ENCODE peak calls at places on chromosomes 13 and 19, in six cellular contexts. E, Y, H, J, N and G are unnamed samples.
A peak's percentile ranks its signal among the peaks of the same experiment; 100 is the strongest.

GRCh38 chr13:99366075-99366987 is 59.1 kb upstream of the GPR183 start:
- DNase-seq in E (no peak), H (no peak), J (no peak), Y (no peak), N (no peak), G (no peak)

GRCh38 chr13:22103628-22104027 is 432.8 kb downstream of the FGF9 start:
- DNase-seq in E (no peak), N (no peak), J (no peak), H (no peak), Y (no peak), G (no peak)

GRCh38 chr19:10096615-10096963 is 5.9 kb downstream of the ANGPTL6 start:
- DNase-seq in J (no peak), E (peak; percentile 39), N (no peak), H (no peak), Y (no peak), G (no peak)

GRCh38 chr13:50787316-50788195 is 55.9 kb downstream of the DLEU7 start:
- DNase-seq in Y (no peak), J (no peak), H (no peak), E (no peak), N (no peak), G (no peak)

GRCh38 chr13:24851546-24851945 is 87.6 kb downstream of the RNF17 start:
- DNase-seq in Y (no peak), H (no peak), E (no peak), J (no peak), N (no peak), G (no peak)

GRCh38 chr19:10915511-10916091 is 12.8 kb downstream of the YIPF2 start:
- DNase-seq in J (no peak), N (no peak), Y (no peak), H (no peak), E (no peak), G (no peak)

GRCh38 chr13:99666146-99666805 is 165.0 kb downstream of the TM9SF2 start:
- DNase-seq in H (no peak), J (no peak), E (no peak), N (no peak), Y (no peak), G (no peak)

GRCh38 chr13:106520205-106521004 is 15.1 kb downstream of the EFNB2 start:
- DNase-seq in J (peak; percentile 24), Y (no peak), N (no peak), E (no peak), H (no peak), G (no peak)

GRCh38 chr13:97026759-97027555 is 32.7 kb upstream of the OXGR1 start:
- DNase-seq in Y (no peak), J (no peak), H (no peak), N (no peak), E (no peak), G (no peak)

GRCh38 chr13:110455444-110455843 is 106.1 kb downstream of the RAB20 start:
- DNase-seq in J (no peak), H (no peak), Y (no peak), N (no peak), E (no peak), G (no peak)

GRCh38 chr13:51687928-51688714 is 103.9 kb downstream of the WDFY2 start:
- DNase-seq in J (no peak), H (no peak), N (no peak), Y (no peak), E (no peak), G (no peak)

GRCh38 chr19:17829855-17830566 is 8.7 kb upstream of the INSL3 start:
- DNase-seq in Y (peak; percentile 70), J (peak; percentile 69), N (no peak), H (no peak), E (peak; percentile 33), G (no peak)

GRCh38 chr13:64718116-64718515 is 2512.0 kb downstream of the PCDH9 start:
- DNase-seq in Y (no peak), J (no peak), N (no peak), H (no peak), E (no peak), G (no peak)

GRCh38 chr13:64725492-64725891 is 2504.6 kb downstream of the PCDH9 start:
- DNase-seq in Y (no peak), J (no peak), E (no peak), N (no peak), H (no peak), G (no peak)

GRCh38 chr13:64723735-64724134 is 2506.4 kb downstream of the PCDH9 start:
- DNase-seq in N (no peak), J (peak; percentile 24), E (no peak), Y (no peak), H (no peak), G (no peak)
- H3K27ac ChIP-seq in N (no peak overlapping the region), J (no peak overlapping the region), E (no peak overlapping the region), Y (no peak overlapping the region), H (no peak overlapping the region), G (no peak overlapping the region)

DNA sequence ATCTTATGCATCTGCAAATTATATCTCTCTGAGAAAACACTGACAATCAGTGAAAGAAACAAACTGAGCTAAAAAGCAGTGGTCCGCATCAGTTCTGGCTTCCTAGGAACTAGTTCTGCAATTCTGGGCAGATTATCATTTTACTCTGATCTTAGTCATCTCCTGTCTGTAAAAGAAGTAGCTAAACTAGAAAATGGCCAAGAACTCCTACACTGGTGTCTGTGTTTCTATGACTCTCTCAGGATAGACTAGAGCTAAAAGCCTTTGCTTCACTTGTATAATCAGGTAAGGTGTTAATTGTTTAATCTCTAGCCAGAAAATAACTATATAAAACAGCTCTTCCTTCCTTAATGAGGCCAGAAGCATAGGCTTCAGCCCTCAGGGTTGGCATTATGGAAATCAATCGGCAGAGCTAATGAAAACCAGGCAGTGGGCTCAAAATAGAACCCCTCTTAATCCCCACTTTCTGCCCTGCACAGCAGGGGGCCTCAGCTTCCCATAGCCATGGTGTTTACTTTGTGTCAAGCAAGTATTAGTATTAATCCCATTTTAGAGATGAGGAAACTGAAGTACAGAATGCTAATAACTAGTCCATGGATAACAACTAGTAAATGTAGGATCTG is 459.2 kb downstream of the FGF14 start:
- DNase-seq in N (no peak), E (no peak), H (no peak), Y (no peak), J (no peak), G (no peak)
- TF ChIP-seq CTCF in N (no peak), E (no peak), H (no peak), Y (no peak), J (no peak), G (no peak)

DNA sequence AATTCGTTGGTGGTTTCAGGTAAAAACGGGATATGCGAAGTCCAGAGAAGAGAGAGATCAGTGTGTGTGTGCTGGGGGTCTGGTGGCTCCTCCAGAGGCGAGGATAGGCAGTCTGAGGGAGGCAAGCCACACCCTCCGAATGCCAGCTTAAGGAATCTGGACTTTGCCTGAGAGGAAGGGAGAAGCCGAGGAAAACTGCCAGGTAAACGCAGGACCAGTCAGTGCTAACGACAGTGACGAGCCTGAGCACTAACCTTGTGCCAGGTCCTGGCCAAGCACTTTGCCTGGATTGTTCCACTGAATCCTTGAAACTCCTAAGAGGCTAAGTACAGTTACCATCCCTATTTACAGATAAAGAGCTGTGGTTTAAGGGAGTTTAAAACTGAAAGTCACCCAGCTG is 15.3 kb downstream of the SMG9 start:
- DNase-seq in H (no peak), E (peak; percentile 86), Y (no peak), N (peak; percentile 59), J (no peak), G (no peak)
- H3K4me3 ChIP-seq in H (no peak overlapping the region), E (no peak overlapping the region), Y (no peak overlapping the region), N (no peak overlapping the region), J (no peak overlapping the region), G (no peak overlapping the region)

GRCh38 chr19:40982594-40983101 is 8.4 kb upstream of the CYP2B6 start:
- DNase-seq in H (no peak), J (no peak), N (no peak), Y (no peak), E (no peak), G (no peak)
- H3K27ac ChIP-seq in H (no peak overlapping the region), J (no peak overlapping the region), N (no peak overlapping the region), Y (no peak overlapping the region), E (no peak overlapping the region), G (no peak overlapping the region)

GRCh38 chr13:112392719-112393118 is 16.6 kb downstream of the SPACA7 start:
- DNase-seq in E (no peak), H (no peak), N (no peak), Y (no peak), J (no peak), G (no peak)
- TF ChIP-seq CTCF in E (no peak), H (no peak), N (no peak), Y (no peak), J (no peak), G (no peak)

DNA sequence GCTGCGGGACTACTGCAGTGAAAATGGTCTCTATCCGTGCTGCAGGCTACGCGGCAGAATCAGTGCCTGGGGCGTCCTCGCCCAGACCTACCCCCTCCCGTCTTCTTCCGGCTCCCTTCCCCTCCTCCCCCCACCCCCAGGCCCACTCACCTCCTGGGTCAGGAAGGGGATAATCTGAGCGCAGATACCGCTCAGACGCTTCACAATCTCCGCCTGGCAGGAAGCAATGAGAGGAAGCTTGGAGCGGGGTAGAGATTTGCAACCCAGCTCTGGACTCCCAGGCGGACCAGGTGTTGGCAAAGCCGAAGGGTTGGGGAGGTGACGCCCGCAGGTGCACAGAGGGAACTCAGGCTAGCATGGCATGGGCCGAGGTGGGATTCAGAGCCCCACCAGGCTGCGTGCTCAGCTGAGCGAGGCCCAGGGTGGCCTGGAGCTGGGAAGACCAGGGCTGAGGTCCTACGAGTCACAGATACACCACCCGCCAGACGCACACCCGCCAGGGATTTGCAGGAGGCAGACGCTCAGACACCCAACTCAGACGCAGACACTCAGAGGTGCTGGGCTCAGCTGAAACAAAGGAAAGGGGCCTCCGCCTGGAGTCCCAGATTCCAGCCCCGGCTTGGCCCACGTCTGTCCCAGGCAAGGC is 4.1 kb downstream of the TLE2 start:
- DNase-seq in H (no peak), E (peak; percentile 41), N (no peak), J (no peak), Y (no peak), G (no peak)
- H3K4me3 ChIP-seq in H (no peak overlapping the region), E (no peak overlapping the region), N (no peak overlapping the region), J (no peak overlapping the region), Y (peak overlapping the region; percentile 19), G (peak overlapping the region; percentile 13)